ENCODE peak calls at places on chromosomes 13 and 19, in ten cellular contexts. One of them, this sample, is unnamed.

GRCh38 chr19:15282311-15282705 is 50.0 kb downstream of the BRD4 start:
- DNase-seq in fibroblast of pulmonary artery: no peak
- DNase-seq in BE2C: no peak
- DNase-seq in CD8-positive, alpha-beta T cell: no peak
- DNase-seq in breast epithelium: no peak
- DNase-seq in Peyer's patch: no peak
- DNase-seq in psoas muscle: no peak
- DNase-seq in astrocyte: no peak
- DNase-seq in cardiac muscle cell: no peak
- DNase-seq in tibial artery: no peak
- DNase-seq in this sample: no peak

GRCh38 chr13:75760182-75760981 is 124.3 kb downstream of the LMO7 start:
- DNase-seq in fibroblast of pulmonary artery: no peak
- DNase-seq in BE2C: no peak
- DNase-seq in CD8-positive, alpha-beta T cell: no peak
- DNase-seq in breast epithelium: no peak
- DNase-seq in Peyer's patch: peak; percentile 82
- DNase-seq in psoas muscle: no peak
- DNase-seq in astrocyte: peak; percentile 26
- DNase-seq in cardiac muscle cell: no peak
- DNase-seq in tibial artery: no peak
- DNase-seq in this sample: no peak

GRCh38 chr13:108276060-108276459 is 6.5 kb downstream of the TNFSF13B start:
- DNase-seq in fibroblast of pulmonary artery: peak; percentile 39
- DNase-seq in BE2C: no peak
- DNase-seq in CD8-positive, alpha-beta T cell: no peak
- DNase-seq in breast epithelium: no peak
- DNase-seq in Peyer's patch: no peak
- DNase-seq in psoas muscle: peak; percentile 33
- DNase-seq in astrocyte: no peak
- DNase-seq in cardiac muscle cell: peak; percentile 45
- DNase-seq in tibial artery: peak; percentile 46
- DNase-seq in this sample: no peak

GRCh38 chr19:6248856-6249255 is 30.9 kb downstream of the MLLT1 start:
- DNase-seq in fibroblast of pulmonary artery: no peak
- DNase-seq in BE2C: no peak
- DNase-seq in CD8-positive, alpha-beta T cell: no peak
- DNase-seq in breast epithelium: no peak
- DNase-seq in Peyer's patch: no peak
- DNase-seq in psoas muscle: no peak
- DNase-seq in astrocyte: no peak
- DNase-seq in cardiac muscle cell: no peak
- DNase-seq in tibial artery: no peak
- DNase-seq in this sample: no peak

GRCh38 chr19:6767357-6768235 is at the start of gene SH2D3A:
- DNase-seq in fibroblast of pulmonary artery: peak; percentile 53
- DNase-seq in BE2C: peak; percentile 16
- DNase-seq in CD8-positive, alpha-beta T cell: peak; percentile 92
- DNase-seq in breast epithelium: peak; percentile 94
- DNase-seq in Peyer's patch: peak; percentile 99
- DNase-seq in psoas muscle: peak; percentile 47
- DNase-seq in astrocyte: no peak
- DNase-seq in cardiac muscle cell: peak; percentile 56
- DNase-seq in tibial artery: no peak
- DNase-seq in this sample: no peak

GRCh38 chr13:74444161-74444571 is 310.0 kb upstream of the KLF12 start:
- DNase-seq in fibroblast of pulmonary artery: no peak
- DNase-seq in BE2C: no peak
- DNase-seq in CD8-positive, alpha-beta T cell: no peak
- DNase-seq in breast epithelium: no peak
- DNase-seq in Peyer's patch: no peak
- DNase-seq in psoas muscle: no peak
- DNase-seq in astrocyte: peak; percentile 53
- DNase-seq in cardiac muscle cell: no peak
- DNase-seq in tibial artery: no peak
- DNase-seq in this sample: no peak

GRCh38 chr19:18023596-18024212 is 15.7 kb downstream of the ARRDC2 start:
- DNase-seq in fibroblast of pulmonary artery: peak; percentile 84
- DNase-seq in BE2C: no peak
- DNase-seq in CD8-positive, alpha-beta T cell: peak; percentile 57
- DNase-seq in breast epithelium: no peak
- DNase-seq in Peyer's patch: peak; percentile 97
- DNase-seq in psoas muscle: peak; percentile 87
- DNase-seq in astrocyte: no peak
- DNase-seq in cardiac muscle cell: peak; percentile 95
- DNase-seq in tibial artery: peak; percentile 94
- DNase-seq in this sample: no peak

GRCh38 chr13:39311619-39312018 is 273.4 kb downstream of the NHLRC3 start:
- DNase-seq in fibroblast of pulmonary artery: peak; percentile 22
- DNase-seq in BE2C: no peak
- DNase-seq in CD8-positive, alpha-beta T cell: no peak
- DNase-seq in breast epithelium: no peak
- DNase-seq in Peyer's patch: no peak
- DNase-seq in psoas muscle: no peak
- DNase-seq in astrocyte: peak; percentile 29
- DNase-seq in cardiac muscle cell: peak; percentile 61
- DNase-seq in tibial artery: no peak
- DNase-seq in this sample: no peak

GRCh38 chr13:33401238-33401637 is 115.7 kb upstream of the STARD13 start:
- DNase-seq in fibroblast of pulmonary artery: no peak
- DNase-seq in BE2C: no peak
- DNase-seq in CD8-positive, alpha-beta T cell: no peak
- DNase-seq in breast epithelium: no peak
- DNase-seq in Peyer's patch: peak; percentile 54
- DNase-seq in psoas muscle: no peak
- DNase-seq in astrocyte: no peak
- DNase-seq in cardiac muscle cell: no peak
- DNase-seq in tibial artery: no peak
- DNase-seq in this sample: no peak

GRCh38 chr19:15101479-15102082 is 5.6 kb upstream of the SYDE1 start:
- DNase-seq in fibroblast of pulmonary artery: peak; percentile 69
- DNase-seq in BE2C: peak; percentile 59
- DNase-seq in CD8-positive, alpha-beta T cell: peak; percentile 20
- DNase-seq in breast epithelium: no peak
- DNase-seq in Peyer's patch: peak; percentile 72
- DNase-seq in psoas muscle: no peak
- DNase-seq in astrocyte: no peak
- DNase-seq in cardiac muscle cell: peak; percentile 65
- DNase-seq in tibial artery: no peak
- DNase-seq in this sample: no peak

GRCh38 chr13:20828540-20829364 is 55.0 kb upstream of the EEF1AKMT1 start:
- DNase-seq in fibroblast of pulmonary artery: peak; percentile 72
- DNase-seq in BE2C: peak; percentile 23
- DNase-seq in CD8-positive, alpha-beta T cell: no peak
- DNase-seq in breast epithelium: no peak
- DNase-seq in Peyer's patch: no peak
- DNase-seq in psoas muscle: no peak
- DNase-seq in astrocyte: no peak
- DNase-seq in cardiac muscle cell: peak; percentile 70
- DNase-seq in tibial artery: no peak
- DNase-seq in this sample: peak; percentile 34

GRCh38 chr13:93233997-93234416 is 7.4 kb downstream of the GPC6 start:
- DNase-seq in fibroblast of pulmonary artery: no peak
- DNase-seq in BE2C: no peak
- DNase-seq in CD8-positive, alpha-beta T cell: no peak
- DNase-seq in breast epithelium: no peak
- DNase-seq in Peyer's patch: no peak
- DNase-seq in psoas muscle: no peak
- DNase-seq in astrocyte: no peak
- DNase-seq in cardiac muscle cell: no peak
- DNase-seq in tibial artery: no peak
- DNase-seq in this sample: no peak

GRCh38 chr19:39365531-39365930 is 23.3 kb downstream of the SAMD4B start:
- DNase-seq in fibroblast of pulmonary artery: no peak
- DNase-seq in BE2C: no peak
- DNase-seq in CD8-positive, alpha-beta T cell: no peak
- DNase-seq in breast epithelium: no peak
- DNase-seq in Peyer's patch: no peak
- DNase-seq in psoas muscle: no peak
- DNase-seq in astrocyte: no peak
- DNase-seq in cardiac muscle cell: no peak
- DNase-seq in tibial artery: no peak
- DNase-seq in this sample: no peak

GRCh38 chr19:14054721-14055120 is 7.2 kb downstream of the PALM3 start:
- DNase-seq in fibroblast of pulmonary artery: no peak
- DNase-seq in BE2C: no peak
- DNase-seq in CD8-positive, alpha-beta T cell: no peak
- DNase-seq in breast epithelium: no peak
- DNase-seq in Peyer's patch: no peak
- DNase-seq in psoas muscle: no peak
- DNase-seq in astrocyte: no peak
- DNase-seq in cardiac muscle cell: no peak
- DNase-seq in tibial artery: no peak
- DNase-seq in this sample: no peak

GRCh38 chr19:14056069-14056666 is 5.7 kb downstream of the PALM3 start:
- DNase-seq in fibroblast of pulmonary artery: no peak
- DNase-seq in BE2C: no peak
- DNase-seq in CD8-positive, alpha-beta T cell: no peak
- DNase-seq in breast epithelium: no peak
- DNase-seq in Peyer's patch: no peak
- DNase-seq in psoas muscle: no peak
- DNase-seq in astrocyte: no peak
- DNase-seq in cardiac muscle cell: no peak
- DNase-seq in tibial artery: no peak
- DNase-seq in this sample: no peak

GRCh38 chr19:14058182-14059092 is 3.4 kb downstream of the PALM3 start:
- DNase-seq in fibroblast of pulmonary artery: no peak
- DNase-seq in BE2C: no peak
- DNase-seq in CD8-positive, alpha-beta T cell: no peak
- DNase-seq in breast epithelium: no peak
- DNase-seq in Peyer's patch: no peak
- DNase-seq in psoas muscle: no peak
- DNase-seq in astrocyte: no peak
- DNase-seq in cardiac muscle cell: no peak
- DNase-seq in tibial artery: no peak
- DNase-seq in this sample: no peak

GRCh38 chr19:14055396-14055795 is 6.5 kb downstream of the PALM3 start:
- DNase-seq in fibroblast of pulmonary artery: no peak
- DNase-seq in BE2C: no peak
- DNase-seq in CD8-positive, alpha-beta T cell: no peak
- DNase-seq in breast epithelium: no peak
- DNase-seq in Peyer's patch: no peak
- DNase-seq in psoas muscle: no peak
- DNase-seq in astrocyte: no peak
- DNase-seq in cardiac muscle cell: no peak
- DNase-seq in tibial artery: no peak
- DNase-seq in this sample: no peak

DNA sequence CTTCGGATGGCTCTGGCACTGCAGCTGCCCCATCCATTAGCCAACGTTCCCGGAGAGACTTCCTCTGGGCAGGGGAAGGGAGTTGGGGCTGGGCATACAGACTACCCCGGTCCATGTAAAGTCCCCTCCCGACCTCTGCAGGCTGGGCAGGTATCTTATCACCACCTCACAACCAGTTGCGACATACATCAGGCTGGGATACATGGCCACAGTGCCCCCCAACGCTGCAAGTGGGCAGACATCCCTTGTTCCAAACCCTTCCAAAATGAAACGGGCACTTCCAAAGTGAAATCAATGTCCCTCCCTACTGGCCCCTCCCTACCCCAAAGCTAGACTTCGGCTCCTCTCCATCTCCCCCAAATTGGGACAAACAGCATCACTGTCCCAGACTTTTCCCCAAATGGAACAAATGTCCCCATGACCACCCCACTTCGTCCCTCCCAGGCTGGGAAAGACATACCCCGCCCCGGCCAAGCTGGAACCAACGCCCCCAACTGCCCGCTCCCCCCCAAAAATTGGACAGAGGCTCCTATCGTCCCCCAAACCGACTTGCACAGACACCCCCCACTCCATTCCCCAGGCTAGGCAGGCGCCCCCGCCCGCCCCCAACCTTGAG is 5.0 kb downstream of the PALM3 start:
- DNase-seq in fibroblast of pulmonary artery: no peak
- DNase-seq in BE2C: no peak
- DNase-seq in CD8-positive, alpha-beta T cell: no peak
- DNase-seq in breast epithelium: no peak
- DNase-seq in Peyer's patch: no peak
- DNase-seq in psoas muscle: no peak
- DNase-seq in astrocyte: no peak
- DNase-seq in cardiac muscle cell: peak; percentile 5
- DNase-seq in tibial artery: no peak
- DNase-seq in this sample: no peak
- H3K4me3 ChIP-seq in fibroblast of pulmonary artery: peak overlapping the region; percentile 21
- H3K4me3 ChIP-seq in BE2C: peak overlapping the region; percentile 40
- H3K4me3 ChIP-seq in CD8-positive, alpha-beta T cell: no peak overlapping the region
- H3K4me3 ChIP-seq in breast epithelium: peak overlapping the region; percentile 54
- H3K4me3 ChIP-seq in Peyer's patch: peak overlapping the region; percentile 43
- H3K4me3 ChIP-seq in psoas muscle: peak overlapping the region; percentile 42
- H3K4me3 ChIP-seq in astrocyte: no peak overlapping the region
- H3K4me3 ChIP-seq in cardiac muscle cell: peak overlapping the region; percentile 27
- H3K4me3 ChIP-seq in tibial artery: peak overlapping the region; percentile 32
- H3K4me3 ChIP-seq in this sample: peak overlapping the region; percentile 4

GRCh38 chr13:102825921-102826706 is 19.7 kb upstream of the ERCC5 start:
- DNase-seq in fibroblast of pulmonary artery: peak; percentile 96
- DNase-seq in BE2C: no peak
- DNase-seq in CD8-positive, alpha-beta T cell: no peak
- DNase-seq in breast epithelium: no peak
- DNase-seq in Peyer's patch: no peak
- DNase-seq in psoas muscle: no peak
- DNase-seq in astrocyte: peak; percentile 94
- DNase-seq in cardiac muscle cell: peak; percentile 95
- DNase-seq in tibial artery: no peak
- DNase-seq in this sample: peak; percentile 83
- TF ChIP-seq CTCF in fibroblast of pulmonary artery: no peak
- TF ChIP-seq CTCF in BE2C: no peak
- TF ChIP-seq CTCF in CD8-positive, alpha-beta T cell: no peak
- TF ChIP-seq CTCF in breast epithelium: no peak
- TF ChIP-seq CTCF in Peyer's patch: no peak
- TF ChIP-seq CTCF in psoas muscle: no peak
- TF ChIP-seq CTCF in astrocyte: no peak
- TF ChIP-seq CTCF in cardiac muscle cell: peak; percentile 12
- TF ChIP-seq CTCF in tibial artery: no peak
- TF ChIP-seq CTCF in this sample: no peak

GRCh38 chr13:99380402-99380801 is 73.2 kb upstream of the GPR183 start:
- DNase-seq in fibroblast of pulmonary artery: no peak
- DNase-seq in BE2C: no peak
- DNase-seq in CD8-positive, alpha-beta T cell: no peak
- DNase-seq in breast epithelium: no peak
- DNase-seq in Peyer's patch: no peak
- DNase-seq in psoas muscle: no peak
- DNase-seq in astrocyte: no peak
- DNase-seq in cardiac muscle cell: no peak
- DNase-seq in tibial artery: no peak
- DNase-seq in this sample: no peak
- H3K4me3 ChIP-seq in fibroblast of pulmonary artery: no peak overlapping the region
- H3K4me3 ChIP-seq in BE2C: no peak overlapping the region
- H3K4me3 ChIP-seq in CD8-positive, alpha-beta T cell: no peak overlapping the region
- H3K4me3 ChIP-seq in breast epithelium: no peak overlapping the region
- H3K4me3 ChIP-seq in Peyer's patch: no peak overlapping the region
- H3K4me3 ChIP-seq in psoas muscle: no peak overlapping the region
- H3K4me3 ChIP-seq in astrocyte: no peak overlapping the region
- H3K4me3 ChIP-seq in cardiac muscle cell: no peak overlapping the region
- H3K4me3 ChIP-seq in tibial artery: no peak overlapping the region
- H3K4me3 ChIP-seq in this sample: no peak overlapping the region

DNA sequence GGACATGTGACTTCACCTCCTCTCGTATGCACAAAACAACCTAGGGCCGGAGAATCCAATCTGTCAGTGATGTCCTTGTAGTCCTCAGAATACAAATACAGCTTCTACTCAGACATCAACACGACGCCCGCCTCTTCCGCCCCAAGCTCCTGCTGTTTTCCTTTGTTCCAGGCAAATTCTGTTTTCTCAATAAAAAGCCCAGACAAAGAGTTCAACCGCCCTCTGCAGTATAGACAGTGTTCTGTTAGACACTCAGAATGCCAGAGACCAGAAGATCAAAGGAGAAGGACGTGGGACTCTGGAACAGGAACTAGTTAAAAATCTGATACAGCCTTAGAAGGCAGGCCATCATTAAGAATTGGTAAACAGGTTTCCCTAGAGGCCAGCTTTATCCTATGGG is 42.0 kb upstream of the GGACT start:
- DNase-seq in fibroblast of pulmonary artery: no peak
- DNase-seq in BE2C: no peak
- DNase-seq in CD8-positive, alpha-beta T cell: no peak
- DNase-seq in breast epithelium: no peak
- DNase-seq in Peyer's patch: no peak
- DNase-seq in psoas muscle: no peak
- DNase-seq in astrocyte: no peak
- DNase-seq in cardiac muscle cell: no peak
- DNase-seq in tibial artery: no peak
- DNase-seq in this sample: no peak
- TF ChIP-seq CTCF in fibroblast of pulmonary artery: no peak
- TF ChIP-seq CTCF in BE2C: no peak
- TF ChIP-seq CTCF in CD8-positive, alpha-beta T cell: no peak
- TF ChIP-seq CTCF in breast epithelium: no peak
- TF ChIP-seq CTCF in Peyer's patch: no peak
- TF ChIP-seq CTCF in psoas muscle: no peak
- TF ChIP-seq CTCF in astrocyte: no peak
- TF ChIP-seq CTCF in cardiac muscle cell: no peak
- TF ChIP-seq CTCF in tibial artery: no peak
- TF ChIP-seq CTCF in this sample: no peak

This sample was measured in AG09309.